ENCODE peak calls at places on chromosome 9, in eight cellular contexts. C is HepG2, O is GM12878, Q is stomach, S is suprapubic skin, G is K562, R is transverse colon, J is upper lobe of left lung. W is an unnamed sample.

GRCh38 chr9:126393876-126394275 is 67.2 kb downstream of the MVB12B start:
- DNase-seq in J (no peak), R (no peak), O (no peak), G (no peak), C (no peak), S (no peak), Q (no peak), W (no peak)

GRCh38 chr9:7346144-7346543 is 453.4 kb downstream of the DMAC1 start:
- DNase-seq in J (no peak), O (no peak), S (no peak), Q (no peak), R (no peak), G (no peak), C (no peak), W (no peak)

GRCh38 chr9:115212832-115213231 is 94.9 kb upstream of the TNC start:
- DNase-seq in O (no peak), Q (no peak), R (no peak), G (no peak), J (no peak), C (no peak), S (no peak), W (no peak)

GRCh38 chr9:68999393-69000105 is 14.4 kb downstream of the PRKACG start:
- DNase-seq in J (no peak), R (peak; percentile 73), C (peak; percentile 75), S (no peak), Q (peak; percentile 66), G (peak; percentile 86), O (peak; percentile 66), W (peak; percentile 81)

GRCh38 chr9:72326643-72327042 is 38.4 kb downstream of the ZFAND5 start:
- DNase-seq in G (no peak), S (no peak), C (no peak), O (no peak), J (no peak), Q (no peak), R (no peak), W (no peak)

GRCh38 chr9:35675732-35676392 is 2.1 kb downstream of the CA9 start:
- DNase-seq in J (peak; percentile 88), Q (peak; percentile 65), C (no peak), O (no peak), G (no peak), R (peak; percentile 54), S (no peak), W (no peak)

GRCh38 chr9:88991066-88992030 is at the start of gene S1PR3:
- DNase-seq in Q (peak; percentile 64), R (peak; percentile 31), C (no peak), J (peak; percentile 90), S (peak; percentile 75), G (peak; percentile 13), O (no peak), W (peak; percentile 83)

GRCh38 chr9:98943682-98944129 is at the start of gene COL15A1:
- DNase-seq in J (peak; percentile 89), R (no peak), O (no peak), C (no peak), S (no peak), Q (no peak), G (peak; percentile 67), W (peak; percentile 76)

GRCh38 chr9:34254966-34255825 is 73.9 kb downstream of the KIF24 start:
- DNase-seq in Q (peak; percentile 18), R (no peak), G (no peak), O (no peak), S (no peak), C (no peak), J (no peak), W (peak; percentile 88)

GRCh38 chr9:84187090-84187489 is 153.5 kb downstream of the SLC28A3 start:
- DNase-seq in G (no peak), R (no peak), J (no peak), Q (no peak), O (no peak), S (no peak), C (no peak), W (no peak)

GRCh38 chr9:71552480-71552879 is 215.8 kb downstream of the CEMIP2 start:
- DNase-seq in R (no peak), S (no peak), C (no peak), O (no peak), Q (no peak), J (peak; percentile 12), G (no peak), W (no peak)

GRCh38 chr9:38008168-38009034 is 60.6 kb downstream of the SHB start:
- DNase-seq in G (peak; percentile 64), C (peak; percentile 76), O (peak; percentile 56), Q (peak; percentile 35), S (no peak), J (no peak), R (peak; percentile 39), W (no peak)

GRCh38 chr9:93900971-93901861 is 53.9 kb downstream of the BARX1 start:
- DNase-seq in R (peak; percentile 5), O (no peak), G (no peak), C (no peak), S (peak; percentile 30), J (peak; percentile 36), Q (no peak), W (peak; percentile 53)

GRCh38 chr9:38333047-38333446 is 59.5 kb upstream of the ALDH1B1 start:
- DNase-seq in O (no peak), C (no peak), G (no peak), R (no peak), S (no peak), Q (no peak), J (no peak), W (peak; percentile 6)

GRCh38 chr9:105191508-105192118 is 52.8 kb upstream of the SLC44A1 start:
- DNase-seq in Q (no peak), C (peak; percentile 95), G (no peak), J (no peak), S (no peak), O (peak; percentile 39), R (no peak), W (no peak)

GRCh38 chr9:83475741-83476140 is 62.5 kb downstream of the FRMD3 start:
- DNase-seq in S (no peak), R (no peak), O (no peak), C (no peak), G (no peak), J (no peak), Q (no peak), W (no peak)

GRCh38 chr9:77433675-77434445 is 214.3 kb downstream of the GNA14 start:
- DNase-seq in G (peak; percentile 60), O (no peak), S (no peak), Q (peak; percentile 61), C (peak; percentile 48), R (peak; percentile 55), J (no peak), W (peak; percentile 84)

GRCh38 chr9:95901506-95901905 is 26.0 kb downstream of the ERCC6L2 start:
- DNase-seq in S (no peak), O (no peak), R (peak; percentile 28), C (no peak), G (no peak), Q (no peak), J (no peak), W (no peak)

GRCh38 chr9:34685591-34685990 is 5.5 kb downstream of the CCL19 start:
- DNase-seq in O (no peak), S (no peak), Q (no peak), C (no peak), J (no peak), G (no peak), R (no peak), W (no peak)

GRCh38 chr9:80204054-80204453 is 632.3 kb downstream of the TLE4 start:
- DNase-seq in O (no peak), R (no peak), C (no peak), Q (no peak), G (no peak), S (no peak), J (no peak), W (no peak)

GRCh38 chr9:130402243-130402642 is 42.5 kb upstream of the ASS1 start:
- DNase-seq in S (no peak), O (no peak), C (no peak), R (no peak), G (no peak), Q (no peak), J (no peak), W (no peak)

DNA sequence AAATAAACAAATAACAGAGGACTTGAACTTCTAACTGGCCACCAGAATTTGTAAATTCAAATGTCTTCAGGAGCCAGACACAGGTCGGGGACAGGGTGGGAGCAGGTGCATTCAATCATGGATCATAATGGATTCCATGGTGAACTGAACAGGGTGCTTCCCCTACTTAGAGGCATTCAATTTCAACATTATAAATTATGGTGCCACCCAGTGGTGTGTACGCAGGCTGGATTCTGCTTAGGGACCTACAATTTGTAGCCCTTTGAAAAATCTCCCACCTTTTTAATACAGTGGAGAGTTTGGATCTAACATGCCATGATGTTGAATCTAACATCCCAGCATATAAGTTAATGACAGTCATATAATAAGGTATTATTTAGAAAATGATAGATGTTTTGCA is 22.3 kb downstream of the KLF9 start:
- DNase-seq in S (no peak), R (no peak), C (no peak), Q (no peak), G (no peak), J (no peak), O (no peak), W (no peak)
- TF ChIP-seq EP300 in S (no peak), R (no peak), C (no peak), Q (no peak), G (no peak), J (no peak), O (no peak), W (no peak)

DNA sequence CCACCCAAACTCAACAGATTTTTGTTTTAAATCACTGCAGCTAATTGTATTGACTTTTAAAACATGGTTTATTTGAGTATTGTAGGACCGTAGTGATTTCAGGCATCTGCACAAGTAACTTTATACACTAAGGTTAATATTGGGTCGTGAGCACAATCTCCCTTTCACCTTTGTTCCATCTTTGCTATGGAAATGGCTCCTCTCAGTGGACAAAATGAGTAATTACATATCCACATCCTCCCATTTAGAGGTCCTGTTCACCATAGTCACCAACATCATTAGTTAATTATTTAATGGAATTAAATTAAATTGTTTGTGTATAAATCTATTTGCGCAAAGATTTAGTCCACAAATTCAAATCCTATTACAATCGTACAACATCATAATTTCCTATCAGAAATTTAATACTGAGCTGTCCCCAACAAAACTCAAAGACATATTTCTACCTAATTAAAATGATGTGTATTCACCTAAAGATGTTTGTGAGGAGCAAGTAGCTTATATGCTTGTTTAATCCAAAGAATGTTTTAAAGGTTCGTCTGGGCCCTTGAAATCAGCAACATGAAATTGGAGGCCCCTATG is 173.0 kb upstream of the DAPK1 start:
- DNase-seq in S (no peak), Q (no peak), G (peak; percentile 54), J (no peak), O (peak; percentile 5), C (peak; percentile 50), R (no peak), W (no peak)
- TF ChIP-seq POLR2AphosphoS5 in S (no peak), Q (no peak), G (no peak), J (no peak), O (no peak), C (no peak), R (no peak), W (no peak)

DNA sequence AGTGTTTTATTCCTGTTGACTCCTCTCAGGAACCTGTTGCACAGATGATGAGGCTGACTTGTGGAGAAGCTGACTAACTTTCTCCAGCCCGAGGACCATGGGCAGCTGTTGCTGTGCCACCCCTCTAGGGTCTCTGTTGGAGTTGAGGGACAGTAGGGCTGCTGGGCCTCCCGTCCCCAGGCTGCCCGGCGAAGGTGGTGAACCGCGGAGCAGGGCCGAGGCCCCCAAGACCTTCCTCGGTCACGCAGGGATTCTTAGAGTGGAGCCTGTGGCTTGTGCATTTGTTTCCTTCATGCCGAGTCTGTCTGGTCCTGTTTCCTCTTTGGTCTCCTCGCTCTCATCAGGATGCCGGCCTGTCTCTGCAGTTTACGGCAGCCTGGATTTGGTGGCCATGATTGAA is 40.2 kb downstream of the CACNA1B start:
- DNase-seq in S (no peak), J (no peak), G (no peak), C (no peak), Q (no peak), O (no peak), R (no peak), W (no peak)
- TF ChIP-seq EP300 in S (no peak), J (no peak), G (no peak), C (no peak), Q (no peak), O (no peak), R (no peak), W (no peak)

GRCh38 chr9:90466481-90466880 is 176.1 kb downstream of the DIRAS2 start:
- DNase-seq in J (no peak), G (no peak), C (no peak), Q (no peak), R (no peak), S (no peak), O (no peak), W (no peak)
- TF ChIP-seq POLR2AphosphoS5 in J (no peak), G (no peak), C (no peak), Q (no peak), R (no peak), S (no peak), O (no peak), W (no peak)